ENCODE peak calls at places on chromosomes 13 and 19, in six cellular contexts. One of them, this sample, is unnamed.

GRCh38 chr19:57123882-57124281 is 4.1 kb downstream of the USP29 start:
- DNase-seq in SK-N-SH: no peak
- DNase-seq in spleen: no peak
- DNase-seq in esophagus squamous epithelium: no peak
- DNase-seq in A549: no peak
- DNase-seq in cardiac muscle cell: no peak
- DNase-seq in this sample: no peak

GRCh38 chr13:27338207-27338606 is 67.6 kb downstream of the RASL11A start:
- DNase-seq in SK-N-SH: no peak
- DNase-seq in spleen: no peak
- DNase-seq in esophagus squamous epithelium: no peak
- DNase-seq in A549: no peak
- DNase-seq in cardiac muscle cell: no peak
- DNase-seq in this sample: no peak

GRCh38 chr19:741506-742131 is 9.3 kb upstream of the MISP start:
- DNase-seq in SK-N-SH: peak; percentile 71
- DNase-seq in spleen: no peak
- DNase-seq in esophagus squamous epithelium: no peak
- DNase-seq in A549: peak; percentile 56
- DNase-seq in cardiac muscle cell: peak; percentile 33
- DNase-seq in this sample: no peak

GRCh38 chr13:77703426-77703825 is 5.9 kb downstream of the SLAIN1 start:
- DNase-seq in SK-N-SH: no peak
- DNase-seq in spleen: no peak
- DNase-seq in esophagus squamous epithelium: no peak
- DNase-seq in A549: no peak
- DNase-seq in cardiac muscle cell: no peak
- DNase-seq in this sample: no peak

GRCh38 chr13:34114581-34114980 is 296.6 kb downstream of the RFC3 start:
- DNase-seq in SK-N-SH: no peak
- DNase-seq in spleen: no peak
- DNase-seq in esophagus squamous epithelium: no peak
- DNase-seq in A549: no peak
- DNase-seq in cardiac muscle cell: no peak
- DNase-seq in this sample: no peak

GRCh38 chr19:18735324-18735723 is 51.8 kb downstream of the CRTC1 start:
- DNase-seq in SK-N-SH: no peak
- DNase-seq in spleen: no peak
- DNase-seq in esophagus squamous epithelium: no peak
- DNase-seq in A549: no peak
- DNase-seq in cardiac muscle cell: no peak
- DNase-seq in this sample: no peak

GRCh38 chr19:5148794-5149190 is 179.9 kb downstream of the KDM4B start:
- DNase-seq in SK-N-SH: no peak
- DNase-seq in spleen: peak; percentile 70
- DNase-seq in esophagus squamous epithelium: no peak
- DNase-seq in A549: no peak
- DNase-seq in cardiac muscle cell: no peak
- DNase-seq in this sample: peak; percentile 31

GRCh38 chr19:43777163-43777700 is 3.5 kb downstream of the KCNN4 start:
- DNase-seq in SK-N-SH: peak; percentile 69
- DNase-seq in spleen: peak; percentile 84
- DNase-seq in esophagus squamous epithelium: no peak
- DNase-seq in A549: peak; percentile 57
- DNase-seq in cardiac muscle cell: no peak
- DNase-seq in this sample: no peak

GRCh38 chr19:18865973-18866799 is 29.8 kb downstream of the CERS1 start:
- DNase-seq in SK-N-SH: peak; percentile 98
- DNase-seq in spleen: peak; percentile 91
- DNase-seq in esophagus squamous epithelium: no peak
- DNase-seq in A549: peak; percentile 58
- DNase-seq in cardiac muscle cell: peak; percentile 82
- DNase-seq in this sample: no peak

GRCh38 chr19:11138659-11139526 is 16.7 kb downstream of the SPC24 start:
- DNase-seq in SK-N-SH: peak; percentile 61
- DNase-seq in spleen: peak; percentile 77
- DNase-seq in esophagus squamous epithelium: no peak
- DNase-seq in A549: peak; percentile 69
- DNase-seq in cardiac muscle cell: peak; percentile 42
- DNase-seq in this sample: peak; percentile 64

GRCh38 chr13:113875829-113876228 is 12.0 kb upstream of the GAS6 start:
- DNase-seq in SK-N-SH: no peak
- DNase-seq in spleen: no peak
- DNase-seq in esophagus squamous epithelium: no peak
- DNase-seq in A549: no peak
- DNase-seq in cardiac muscle cell: no peak
- DNase-seq in this sample: no peak

GRCh38 chr13:45828253-45828968 is 23.1 kb downstream of the SIAH3 start:
- DNase-seq in SK-N-SH: no peak
- DNase-seq in spleen: no peak
- DNase-seq in esophagus squamous epithelium: no peak
- DNase-seq in A549: no peak
- DNase-seq in cardiac muscle cell: no peak
- DNase-seq in this sample: no peak

GRCh38 chr13:81012031-81012430 is 671.1 kb upstream of the SPRY2 start:
- DNase-seq in SK-N-SH: no peak
- DNase-seq in spleen: no peak
- DNase-seq in esophagus squamous epithelium: no peak
- DNase-seq in A549: no peak
- DNase-seq in cardiac muscle cell: no peak
- DNase-seq in this sample: no peak

GRCh38 chr13:85990397-85990796 is 191.2 kb upstream of the SLITRK6 start:
- DNase-seq in SK-N-SH: no peak
- DNase-seq in spleen: no peak
- DNase-seq in esophagus squamous epithelium: no peak
- DNase-seq in A549: no peak
- DNase-seq in cardiac muscle cell: no peak
- DNase-seq in this sample: no peak

GRCh38 chr13:74258951-74259350 is 124.7 kb upstream of the KLF12 start:
- DNase-seq in SK-N-SH: no peak
- DNase-seq in spleen: no peak
- DNase-seq in esophagus squamous epithelium: no peak
- DNase-seq in A549: no peak
- DNase-seq in cardiac muscle cell: no peak
- DNase-seq in this sample: no peak

DNA sequence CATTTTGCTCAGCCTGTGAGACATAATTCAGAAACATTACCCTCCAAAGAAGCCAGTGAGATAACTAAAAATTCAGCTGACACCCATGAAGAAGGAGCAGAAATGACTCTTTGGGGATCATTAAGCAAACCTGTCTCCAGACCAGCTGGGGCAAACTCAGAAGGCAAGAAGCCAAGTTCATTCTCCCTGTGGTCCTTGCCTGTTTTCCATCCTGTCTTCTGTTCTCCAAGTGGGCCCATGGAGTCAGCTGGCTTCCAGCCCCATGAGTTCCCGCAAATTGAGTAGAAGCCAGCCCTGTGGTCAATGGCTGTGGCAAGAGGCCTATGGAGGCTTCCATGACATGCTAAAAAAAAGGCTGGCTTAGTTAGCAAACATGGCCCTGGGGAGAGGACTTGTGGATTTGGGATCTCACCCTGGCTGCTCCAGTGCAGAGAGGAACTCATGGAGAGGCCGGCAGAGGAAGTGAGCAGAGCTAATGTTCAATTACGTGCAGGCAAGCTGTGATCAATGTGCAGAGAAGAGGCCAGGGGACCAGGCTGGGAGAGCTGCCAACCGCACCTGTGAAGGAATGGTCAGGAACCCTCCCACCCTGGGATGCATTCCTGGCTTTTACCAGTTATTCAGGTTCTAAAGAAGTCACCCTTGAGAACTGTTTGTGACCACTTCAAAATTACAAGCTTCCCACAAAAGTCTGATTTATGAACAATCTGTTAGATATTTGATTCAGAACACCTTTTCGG is 229.1 kb downstream of the TSHZ3 start:
- DNase-seq in SK-N-SH: no peak
- DNase-seq in spleen: no peak
- DNase-seq in esophagus squamous epithelium: no peak
- DNase-seq in A549: no peak
- DNase-seq in cardiac muscle cell: no peak
- DNase-seq in this sample: no peak
- H3K4me3 ChIP-seq in SK-N-SH: no peak overlapping the region
- H3K4me3 ChIP-seq in spleen: no peak overlapping the region
- H3K4me3 ChIP-seq in esophagus squamous epithelium: no peak overlapping the region
- H3K4me3 ChIP-seq in A549: no peak overlapping the region
- H3K4me3 ChIP-seq in cardiac muscle cell: no peak overlapping the region
- H3K4me3 ChIP-seq in this sample: no peak overlapping the region

DNA sequence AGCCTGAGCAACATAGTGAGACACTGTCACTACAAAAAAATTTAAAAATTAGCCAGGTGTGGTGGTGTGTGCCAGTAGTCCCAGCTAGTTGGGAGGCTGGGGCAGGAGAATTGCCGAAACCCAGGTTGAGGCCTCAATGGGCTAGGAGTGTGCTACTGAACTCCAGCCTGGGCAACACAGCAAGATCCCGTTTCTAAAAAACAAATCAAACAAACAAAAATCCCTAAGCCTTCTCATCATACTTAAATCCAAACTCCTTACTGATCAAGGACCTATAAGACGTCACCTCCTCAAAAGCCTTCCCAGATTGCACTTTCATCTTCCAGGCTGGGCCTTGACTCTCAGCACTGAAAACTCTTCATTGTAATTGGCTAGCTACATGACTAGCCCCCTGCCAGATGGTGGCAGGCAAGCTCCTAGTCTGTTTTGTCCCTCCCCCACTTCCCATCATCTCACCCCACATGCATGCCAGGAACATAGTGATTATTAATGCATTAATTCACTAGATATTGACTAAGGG is 17.5 kb upstream of the NANOS3 start:
- DNase-seq in SK-N-SH: peak; percentile 38
- DNase-seq in spleen: no peak
- DNase-seq in esophagus squamous epithelium: no peak
- DNase-seq in A549: no peak
- DNase-seq in cardiac muscle cell: no peak
- DNase-seq in this sample: no peak
- H3K4me1 ChIP-seq in SK-N-SH: peaks cover 9% of the 10 kb centered on the region
- H3K4me1 ChIP-seq in spleen: peaks cover 32% of the 10 kb centered on the region
- H3K4me1 ChIP-seq in esophagus squamous epithelium: peaks cover 51% of the 10 kb centered on the region
- H3K4me1 ChIP-seq in A549: peaks cover 63% of the 10 kb centered on the region
- H3K4me1 ChIP-seq in cardiac muscle cell: peaks cover 4% of the 10 kb centered on the region
- H3K4me1 ChIP-seq in this sample: peaks cover 14% of the 10 kb centered on the region

GRCh38 chr19:2251577-2252480 is 2.7 kb downstream of the AMH start:
- DNase-seq in SK-N-SH: peak; percentile 32
- DNase-seq in spleen: no peak
- DNase-seq in esophagus squamous epithelium: no peak
- DNase-seq in A549: no peak
- DNase-seq in cardiac muscle cell: no peak
- DNase-seq in this sample: no peak

GRCh38 chr19:2254052-2254872 is 2.0 kb downstream of the JSRP1 start:
- DNase-seq in SK-N-SH: peak; percentile 45
- DNase-seq in spleen: no peak
- DNase-seq in esophagus squamous epithelium: no peak
- DNase-seq in A549: no peak
- DNase-seq in cardiac muscle cell: peak; percentile 76
- DNase-seq in this sample: no peak

GRCh38 chr19:2255112-2255845 is 938 bp downstream of the JSRP1 start:
- DNase-seq in SK-N-SH: peak; percentile 78
- DNase-seq in spleen: no peak
- DNase-seq in esophagus squamous epithelium: no peak
- DNase-seq in A549: no peak
- DNase-seq in cardiac muscle cell: no peak
- DNase-seq in this sample: no peak

GRCh38 chr19:2252481-2253105 is 3.5 kb downstream of the AMH start:
- DNase-seq in SK-N-SH: peak; percentile 38
- DNase-seq in spleen: peak; percentile 79
- DNase-seq in esophagus squamous epithelium: no peak
- DNase-seq in A549: no peak
- DNase-seq in cardiac muscle cell: no peak
- DNase-seq in this sample: no peak

GRCh38 chr19:2253106-2254051 is 2.8 kb downstream of the JSRP1 start:
- DNase-seq in SK-N-SH: peak; percentile 58
- DNase-seq in spleen: peak; percentile 89
- DNase-seq in esophagus squamous epithelium: no peak
- DNase-seq in A549: no peak
- DNase-seq in cardiac muscle cell: peak; percentile 59
- DNase-seq in this sample: no peak
- TF ChIP-seq CTCF in SK-N-SH: peak; percentile 39
- TF ChIP-seq CTCF in spleen: peak; percentile 28
- TF ChIP-seq CTCF in esophagus squamous epithelium: no peak
- TF ChIP-seq CTCF in A549: no peak
- TF ChIP-seq CTCF in cardiac muscle cell: peak; percentile 19
- TF ChIP-seq CTCF in this sample: no peak

GRCh38 chr19:58518261-58519086 is 1.1 kb downstream of the ZBTB45 start:
- DNase-seq in SK-N-SH: peak; percentile 39
- DNase-seq in spleen: no peak
- DNase-seq in esophagus squamous epithelium: no peak
- DNase-seq in A549: no peak
- DNase-seq in cardiac muscle cell: no peak
- DNase-seq in this sample: peak; percentile 57

GRCh38 chr19:58520257-58520599 is 618 bp upstream of the ZBTB45 start:
- DNase-seq in SK-N-SH: no peak
- DNase-seq in spleen: no peak
- DNase-seq in esophagus squamous epithelium: no peak
- DNase-seq in A549: no peak
- DNase-seq in cardiac muscle cell: no peak
- DNase-seq in this sample: no peak

GRCh38 chr19:58519087-58519354 is 589 bp downstream of the ZBTB45 start:
- DNase-seq in SK-N-SH: peak; percentile 88
- DNase-seq in spleen: no peak
- DNase-seq in esophagus squamous epithelium: no peak
- DNase-seq in A549: peak; percentile 91
- DNase-seq in cardiac muscle cell: peak; percentile 87
- DNase-seq in this sample: peak; percentile 75

GRCh38 chr19:58519355-58520256 is at the start of gene ZBTB45:
- DNase-seq in SK-N-SH: peak; percentile 93
- DNase-seq in spleen: peak; percentile 97
- DNase-seq in esophagus squamous epithelium: peak; percentile 71
- DNase-seq in A549: peak; percentile 90
- DNase-seq in cardiac muscle cell: peak; percentile 96
- DNase-seq in this sample: peak; percentile 96

GRCh38 chr19:58522709-58523108 is 3.1 kb upstream of the ZBTB45 start:
- DNase-seq in SK-N-SH: no peak
- DNase-seq in spleen: no peak
- DNase-seq in esophagus squamous epithelium: no peak
- DNase-seq in A549: no peak
- DNase-seq in cardiac muscle cell: no peak
- DNase-seq in this sample: no peak
- H3K4me3 ChIP-seq in SK-N-SH: no peak overlapping the region
- H3K4me3 ChIP-seq in spleen: no peak overlapping the region
- H3K4me3 ChIP-seq in esophagus squamous epithelium: no peak overlapping the region
- H3K4me3 ChIP-seq in A549: no peak overlapping the region
- H3K4me3 ChIP-seq in cardiac muscle cell: no peak overlapping the region
- H3K4me3 ChIP-seq in this sample: no peak overlapping the region

GRCh38 chr19:45406165-45406956 is at the start of gene POLR1G:
- DNase-seq in SK-N-SH: peak; percentile 90
- DNase-seq in spleen: peak; percentile 94
- DNase-seq in esophagus squamous epithelium: no peak
- DNase-seq in A549: peak; percentile 98
- DNase-seq in cardiac muscle cell: peak; percentile 82
- DNase-seq in this sample: peak; percentile 85
- H3K4me1 ChIP-seq in SK-N-SH: peaks cover 16% of the 10 kb centered on the region
- H3K4me1 ChIP-seq in spleen: peaks cover 86% of the 10 kb centered on the region
- H3K4me1 ChIP-seq in esophagus squamous epithelium: peaks cover 67% of the 10 kb centered on the region
- H3K4me1 ChIP-seq in A549: peaks cover 39% of the 10 kb centered on the region
- H3K4me1 ChIP-seq in cardiac muscle cell: peaks cover 14% of the 10 kb centered on the region
- H3K4me1 ChIP-seq in this sample: peaks cover 27% of the 10 kb centered on the region

GRCh38 chr13:100674848-100675659 is 459 bp upstream of the TMTC4 start:
- DNase-seq in SK-N-SH: peak; percentile 99
- DNase-seq in spleen: peak; percentile 100
- DNase-seq in esophagus squamous epithelium: peak; percentile 89
- DNase-seq in A549: peak; percentile 89
- DNase-seq in cardiac muscle cell: peak; percentile 98
- DNase-seq in this sample: peak; percentile 100
- TF ChIP-seq CTCF in SK-N-SH: peak; percentile 30
- TF ChIP-seq CTCF in spleen: no peak
- TF ChIP-seq CTCF in esophagus squamous epithelium: peak; percentile 31
- TF ChIP-seq CTCF in A549: no peak
- TF ChIP-seq CTCF in cardiac muscle cell: peak; percentile 37
- TF ChIP-seq CTCF in this sample: no peak

GRCh38 chr19:14775855-14776254 is 2.5 kb downstream of the ADGRE2 start:
- DNase-seq in SK-N-SH: no peak
- DNase-seq in spleen: peak; percentile 88
- DNase-seq in esophagus squamous epithelium: no peak
- DNase-seq in A549: no peak
- DNase-seq in cardiac muscle cell: no peak
- DNase-seq in this sample: peak; percentile 28
- H3K4me3 ChIP-seq in SK-N-SH: no peak overlapping the region
- H3K4me3 ChIP-seq in spleen: peak overlapping the region; percentile 12
- H3K4me3 ChIP-seq in esophagus squamous epithelium: peak overlapping the region; percentile 27
- H3K4me3 ChIP-seq in A549: peak overlapping the region; percentile 43
- H3K4me3 ChIP-seq in cardiac muscle cell: no peak overlapping the region
- H3K4me3 ChIP-seq in this sample: no peak overlapping the region